ENCODE peak calls at places on chromosomes 11 and 22, in ten cellular contexts. One of them, this sample, is unnamed.
A peak's percentile ranks its signal among the peaks of the same experiment; 100 is the strongest.

GRCh38 chr22:17655289-17655688 is 16.7 kb downstream of the BCL2L13 start:
- DNase-seq in right atrium auricular region: no peak
- DNase-seq in GM10248: no peak
- DNase-seq in fibroblast of lung: no peak
- DNase-seq in tibial artery: no peak
- DNase-seq in HFF-Myc: no peak
- DNase-seq in stimulated activated CD4-positive, alpha-beta T cell treated with anti-CD3 and anti-CD28 coated beads, Interleukin-1b, Interleukin-23, amount 100 ng/mL, for 4 hours: no peak
- DNase-seq in EL: no peak
- DNase-seq in stimulated activated CD8-positive, alpha-beta memory T cell treated with anti-CD3 and anti-CD28 coated beads, Interleukin-12 subunit alpha, Interleukin-12 subunit beta, amount 100 ng/mL, for 4 hours: no peak
- DNase-seq in choroid plexus epithelial cell: peak; percentile 36
- DNase-seq in this sample: no peak

GRCh38 chr22:27670701-27671412 is 130.7 kb downstream of the MN1 start:
- DNase-seq in right atrium auricular region: no peak
- DNase-seq in GM10248: no peak
- DNase-seq in fibroblast of lung: no peak
- DNase-seq in tibial artery: no peak
- DNase-seq in HFF-Myc: no peak
- DNase-seq in stimulated activated CD4-positive, alpha-beta T cell treated with anti-CD3 and anti-CD28 coated beads, Interleukin-1b, Interleukin-23, amount 100 ng/mL, for 4 hours: no peak
- DNase-seq in EL: no peak
- DNase-seq in stimulated activated CD8-positive, alpha-beta memory T cell treated with anti-CD3 and anti-CD28 coated beads, Interleukin-12 subunit alpha, Interleukin-12 subunit beta, amount 100 ng/mL, for 4 hours: no peak
- DNase-seq in choroid plexus epithelial cell: no peak
- DNase-seq in this sample: no peak

GRCh38 chr11:12075822-12076821 is 34.3 kb upstream of the MICAL2 start:
- DNase-seq in right atrium auricular region: no peak
- DNase-seq in GM10248: no peak
- DNase-seq in fibroblast of lung: peak; percentile 100
- DNase-seq in tibial artery: peak; percentile 75
- DNase-seq in HFF-Myc: peak; percentile 87
- DNase-seq in stimulated activated CD4-positive, alpha-beta T cell treated with anti-CD3 and anti-CD28 coated beads, Interleukin-1b, Interleukin-23, amount 100 ng/mL, for 4 hours: no peak
- DNase-seq in EL: peak; percentile 99
- DNase-seq in stimulated activated CD8-positive, alpha-beta memory T cell treated with anti-CD3 and anti-CD28 coated beads, Interleukin-12 subunit alpha, Interleukin-12 subunit beta, amount 100 ng/mL, for 4 hours: no peak
- DNase-seq in choroid plexus epithelial cell: peak; percentile 98
- DNase-seq in this sample: peak; percentile 99

GRCh38 chr22:32013200-32013599 is 29.9 kb upstream of the SLC5A1 start:
- DNase-seq in right atrium auricular region: no peak
- DNase-seq in GM10248: no peak
- DNase-seq in fibroblast of lung: no peak
- DNase-seq in tibial artery: no peak
- DNase-seq in HFF-Myc: no peak
- DNase-seq in stimulated activated CD4-positive, alpha-beta T cell treated with anti-CD3 and anti-CD28 coated beads, Interleukin-1b, Interleukin-23, amount 100 ng/mL, for 4 hours: no peak
- DNase-seq in EL: no peak
- DNase-seq in stimulated activated CD8-positive, alpha-beta memory T cell treated with anti-CD3 and anti-CD28 coated beads, Interleukin-12 subunit alpha, Interleukin-12 subunit beta, amount 100 ng/mL, for 4 hours: no peak
- DNase-seq in choroid plexus epithelial cell: no peak
- DNase-seq in this sample: no peak

GRCh38 chr11:75344186-75344585 is 7.3 kb downstream of the ARRB1 start:
- DNase-seq in right atrium auricular region: no peak
- DNase-seq in GM10248: no peak
- DNase-seq in fibroblast of lung: no peak
- DNase-seq in tibial artery: no peak
- DNase-seq in HFF-Myc: no peak
- DNase-seq in stimulated activated CD4-positive, alpha-beta T cell treated with anti-CD3 and anti-CD28 coated beads, Interleukin-1b, Interleukin-23, amount 100 ng/mL, for 4 hours: no peak
- DNase-seq in EL: no peak
- DNase-seq in stimulated activated CD8-positive, alpha-beta memory T cell treated with anti-CD3 and anti-CD28 coated beads, Interleukin-12 subunit alpha, Interleukin-12 subunit beta, amount 100 ng/mL, for 4 hours: no peak
- DNase-seq in choroid plexus epithelial cell: no peak
- DNase-seq in this sample: no peak

GRCh38 chr11:69836401-69836800 is 17.2 kb upstream of the FGF3 start:
- DNase-seq in right atrium auricular region: no peak
- DNase-seq in GM10248: no peak
- DNase-seq in fibroblast of lung: no peak
- DNase-seq in tibial artery: no peak
- DNase-seq in HFF-Myc: no peak
- DNase-seq in stimulated activated CD4-positive, alpha-beta T cell treated with anti-CD3 and anti-CD28 coated beads, Interleukin-1b, Interleukin-23, amount 100 ng/mL, for 4 hours: no peak
- DNase-seq in EL: no peak
- DNase-seq in stimulated activated CD8-positive, alpha-beta memory T cell treated with anti-CD3 and anti-CD28 coated beads, Interleukin-12 subunit alpha, Interleukin-12 subunit beta, amount 100 ng/mL, for 4 hours: no peak
- DNase-seq in choroid plexus epithelial cell: no peak
- DNase-seq in this sample: no peak

GRCh38 chr11:128707671-128708070 is 13.8 kb downstream of the FLI1 start:
- DNase-seq in right atrium auricular region: no peak
- DNase-seq in GM10248: no peak
- DNase-seq in fibroblast of lung: peak; percentile 70
- DNase-seq in tibial artery: no peak
- DNase-seq in HFF-Myc: no peak
- DNase-seq in stimulated activated CD4-positive, alpha-beta T cell treated with anti-CD3 and anti-CD28 coated beads, Interleukin-1b, Interleukin-23, amount 100 ng/mL, for 4 hours: no peak
- DNase-seq in EL: peak; percentile 75
- DNase-seq in stimulated activated CD8-positive, alpha-beta memory T cell treated with anti-CD3 and anti-CD28 coated beads, Interleukin-12 subunit alpha, Interleukin-12 subunit beta, amount 100 ng/mL, for 4 hours: no peak
- DNase-seq in choroid plexus epithelial cell: peak; percentile 60
- DNase-seq in this sample: peak; percentile 31

GRCh38 chr22:20484948-20485683 is 10.5 kb downstream of the KLHL22 start:
- DNase-seq in right atrium auricular region: no peak
- DNase-seq in GM10248: no peak
- DNase-seq in fibroblast of lung: no peak
- DNase-seq in tibial artery: no peak
- DNase-seq in HFF-Myc: no peak
- DNase-seq in stimulated activated CD4-positive, alpha-beta T cell treated with anti-CD3 and anti-CD28 coated beads, Interleukin-1b, Interleukin-23, amount 100 ng/mL, for 4 hours: no peak
- DNase-seq in EL: no peak
- DNase-seq in stimulated activated CD8-positive, alpha-beta memory T cell treated with anti-CD3 and anti-CD28 coated beads, Interleukin-12 subunit alpha, Interleukin-12 subunit beta, amount 100 ng/mL, for 4 hours: no peak
- DNase-seq in choroid plexus epithelial cell: no peak
- DNase-seq in this sample: no peak

GRCh38 chr22:37639070-37639760 is at the start of gene SH3BP1:
- DNase-seq in right atrium auricular region: no peak
- DNase-seq in GM10248: peak; percentile 81
- DNase-seq in fibroblast of lung: peak; percentile 21
- DNase-seq in tibial artery: no peak
- DNase-seq in HFF-Myc: no peak
- DNase-seq in stimulated activated CD4-positive, alpha-beta T cell treated with anti-CD3 and anti-CD28 coated beads, Interleukin-1b, Interleukin-23, amount 100 ng/mL, for 4 hours: no peak
- DNase-seq in EL: peak; percentile 61
- DNase-seq in stimulated activated CD8-positive, alpha-beta memory T cell treated with anti-CD3 and anti-CD28 coated beads, Interleukin-12 subunit alpha, Interleukin-12 subunit beta, amount 100 ng/mL, for 4 hours: peak; percentile 50
- DNase-seq in choroid plexus epithelial cell: peak; percentile 35
- DNase-seq in this sample: no peak

GRCh38 chr11:95933594-95933993 is 9.7 kb upstream of the MTMR2 start:
- DNase-seq in right atrium auricular region: no peak
- DNase-seq in GM10248: no peak
- DNase-seq in fibroblast of lung: no peak
- DNase-seq in tibial artery: no peak
- DNase-seq in HFF-Myc: no peak
- DNase-seq in stimulated activated CD4-positive, alpha-beta T cell treated with anti-CD3 and anti-CD28 coated beads, Interleukin-1b, Interleukin-23, amount 100 ng/mL, for 4 hours: no peak
- DNase-seq in EL: no peak
- DNase-seq in stimulated activated CD8-positive, alpha-beta memory T cell treated with anti-CD3 and anti-CD28 coated beads, Interleukin-12 subunit alpha, Interleukin-12 subunit beta, amount 100 ng/mL, for 4 hours: no peak
- DNase-seq in choroid plexus epithelial cell: no peak
- DNase-seq in this sample: no peak

GRCh38 chr11:46916669-46917108 is 1.7 kb downstream of the LRP4 start:
- DNase-seq in right atrium auricular region: peak; percentile 72
- DNase-seq in GM10248: peak; percentile 60
- DNase-seq in fibroblast of lung: peak; percentile 76
- DNase-seq in tibial artery: peak; percentile 48
- DNase-seq in HFF-Myc: peak; percentile 71
- DNase-seq in stimulated activated CD4-positive, alpha-beta T cell treated with anti-CD3 and anti-CD28 coated beads, Interleukin-1b, Interleukin-23, amount 100 ng/mL, for 4 hours: no peak
- DNase-seq in EL: peak; percentile 82
- DNase-seq in stimulated activated CD8-positive, alpha-beta memory T cell treated with anti-CD3 and anti-CD28 coated beads, Interleukin-12 subunit alpha, Interleukin-12 subunit beta, amount 100 ng/mL, for 4 hours: no peak
- DNase-seq in choroid plexus epithelial cell: peak; percentile 72
- DNase-seq in this sample: no peak

GRCh38 chr22:33472462-33473344 is 414.5 kb upstream of the SYN3 start:
- DNase-seq in right atrium auricular region: no peak
- DNase-seq in GM10248: peak; percentile 53
- DNase-seq in fibroblast of lung: peak; percentile 29
- DNase-seq in tibial artery: no peak
- DNase-seq in HFF-Myc: no peak
- DNase-seq in stimulated activated CD4-positive, alpha-beta T cell treated with anti-CD3 and anti-CD28 coated beads, Interleukin-1b, Interleukin-23, amount 100 ng/mL, for 4 hours: no peak
- DNase-seq in EL: no peak
- DNase-seq in stimulated activated CD8-positive, alpha-beta memory T cell treated with anti-CD3 and anti-CD28 coated beads, Interleukin-12 subunit alpha, Interleukin-12 subunit beta, amount 100 ng/mL, for 4 hours: no peak
- DNase-seq in choroid plexus epithelial cell: no peak
- DNase-seq in this sample: no peak

GRCh38 chr11:62922653-62923371 is 1.6 kb upstream of the CHRM1 start:
- DNase-seq in right atrium auricular region: no peak
- DNase-seq in GM10248: peak; percentile 76
- DNase-seq in fibroblast of lung: no peak
- DNase-seq in tibial artery: no peak
- DNase-seq in HFF-Myc: no peak
- DNase-seq in stimulated activated CD4-positive, alpha-beta T cell treated with anti-CD3 and anti-CD28 coated beads, Interleukin-1b, Interleukin-23, amount 100 ng/mL, for 4 hours: peak; percentile 40
- DNase-seq in EL: peak; percentile 19
- DNase-seq in stimulated activated CD8-positive, alpha-beta memory T cell treated with anti-CD3 and anti-CD28 coated beads, Interleukin-12 subunit alpha, Interleukin-12 subunit beta, amount 100 ng/mL, for 4 hours: peak; percentile 24
- DNase-seq in choroid plexus epithelial cell: no peak
- DNase-seq in this sample: no peak

GRCh38 chr22:50678218-50678650 is 5.6 kb downstream of the SHANK3 start:
- DNase-seq in right atrium auricular region: peak; percentile 34
- DNase-seq in GM10248: no peak
- DNase-seq in fibroblast of lung: no peak
- DNase-seq in tibial artery: no peak
- DNase-seq in HFF-Myc: no peak
- DNase-seq in stimulated activated CD4-positive, alpha-beta T cell treated with anti-CD3 and anti-CD28 coated beads, Interleukin-1b, Interleukin-23, amount 100 ng/mL, for 4 hours: no peak
- DNase-seq in EL: no peak
- DNase-seq in stimulated activated CD8-positive, alpha-beta memory T cell treated with anti-CD3 and anti-CD28 coated beads, Interleukin-12 subunit alpha, Interleukin-12 subunit beta, amount 100 ng/mL, for 4 hours: no peak
- DNase-seq in choroid plexus epithelial cell: no peak
- DNase-seq in this sample: no peak

GRCh38 chr11:61897387-61898246 is 6.3 kb upstream of the FADS3 start:
- DNase-seq in right atrium auricular region: peak; percentile 82
- DNase-seq in GM10248: peak; percentile 89
- DNase-seq in fibroblast of lung: peak; percentile 20
- DNase-seq in tibial artery: peak; percentile 62
- DNase-seq in HFF-Myc: no peak
- DNase-seq in stimulated activated CD4-positive, alpha-beta T cell treated with anti-CD3 and anti-CD28 coated beads, Interleukin-1b, Interleukin-23, amount 100 ng/mL, for 4 hours: peak; percentile 69
- DNase-seq in EL: peak; percentile 63
- DNase-seq in stimulated activated CD8-positive, alpha-beta memory T cell treated with anti-CD3 and anti-CD28 coated beads, Interleukin-12 subunit alpha, Interleukin-12 subunit beta, amount 100 ng/mL, for 4 hours: peak; percentile 55
- DNase-seq in choroid plexus epithelial cell: peak; percentile 78
- DNase-seq in this sample: no peak

GRCh38 chr11:96197801-96198465 is 145.1 kb downstream of the MAML2 start:
- DNase-seq in right atrium auricular region: no peak
- DNase-seq in GM10248: peak; percentile 29
- DNase-seq in fibroblast of lung: no peak
- DNase-seq in tibial artery: no peak
- DNase-seq in HFF-Myc: no peak
- DNase-seq in stimulated activated CD4-positive, alpha-beta T cell treated with anti-CD3 and anti-CD28 coated beads, Interleukin-1b, Interleukin-23, amount 100 ng/mL, for 4 hours: no peak
- DNase-seq in EL: no peak
- DNase-seq in stimulated activated CD8-positive, alpha-beta memory T cell treated with anti-CD3 and anti-CD28 coated beads, Interleukin-12 subunit alpha, Interleukin-12 subunit beta, amount 100 ng/mL, for 4 hours: no peak
- DNase-seq in choroid plexus epithelial cell: no peak
- DNase-seq in this sample: no peak

GRCh38 chr22:25837288-25837900 is 95.4 kb downstream of the MYO18B start:
- DNase-seq in right atrium auricular region: no peak
- DNase-seq in GM10248: no peak
- DNase-seq in fibroblast of lung: no peak
- DNase-seq in tibial artery: no peak
- DNase-seq in HFF-Myc: no peak
- DNase-seq in stimulated activated CD4-positive, alpha-beta T cell treated with anti-CD3 and anti-CD28 coated beads, Interleukin-1b, Interleukin-23, amount 100 ng/mL, for 4 hours: no peak
- DNase-seq in EL: no peak
- DNase-seq in stimulated activated CD8-positive, alpha-beta memory T cell treated with anti-CD3 and anti-CD28 coated beads, Interleukin-12 subunit alpha, Interleukin-12 subunit beta, amount 100 ng/mL, for 4 hours: no peak
- DNase-seq in choroid plexus epithelial cell: no peak
- DNase-seq in this sample: no peak

GRCh38 chr11:34126959-34127848 is 21.8 kb downstream of the NAT10 start:
- DNase-seq in right atrium auricular region: no peak
- DNase-seq in GM10248: no peak
- DNase-seq in fibroblast of lung: no peak
- DNase-seq in tibial artery: no peak
- DNase-seq in HFF-Myc: no peak
- DNase-seq in stimulated activated CD4-positive, alpha-beta T cell treated with anti-CD3 and anti-CD28 coated beads, Interleukin-1b, Interleukin-23, amount 100 ng/mL, for 4 hours: no peak
- DNase-seq in EL: no peak
- DNase-seq in stimulated activated CD8-positive, alpha-beta memory T cell treated with anti-CD3 and anti-CD28 coated beads, Interleukin-12 subunit alpha, Interleukin-12 subunit beta, amount 100 ng/mL, for 4 hours: no peak
- DNase-seq in choroid plexus epithelial cell: no peak
- DNase-seq in this sample: peak; percentile 3

GRCh38 chr11:64553554-64554201 is 37.3 kb upstream of the SLC22A12 start:
- DNase-seq in right atrium auricular region: peak; percentile 68
- DNase-seq in GM10248: peak; percentile 71
- DNase-seq in fibroblast of lung: peak; percentile 19
- DNase-seq in tibial artery: peak; percentile 57
- DNase-seq in HFF-Myc: peak; percentile 9
- DNase-seq in stimulated activated CD4-positive, alpha-beta T cell treated with anti-CD3 and anti-CD28 coated beads, Interleukin-1b, Interleukin-23, amount 100 ng/mL, for 4 hours: peak; percentile 38
- DNase-seq in EL: peak; percentile 52
- DNase-seq in stimulated activated CD8-positive, alpha-beta memory T cell treated with anti-CD3 and anti-CD28 coated beads, Interleukin-12 subunit alpha, Interleukin-12 subunit beta, amount 100 ng/mL, for 4 hours: peak; percentile 10
- DNase-seq in choroid plexus epithelial cell: peak; percentile 72
- DNase-seq in this sample: no peak

This sample was measured in NCI-H226.